ENCODE peak calls at places on chromosomes 5 and 9, in nine cellular contexts. O, B, S, P, Z, W, C, Q and R are unnamed samples.

GRCh38 chr5:177085985-177086917 is at the start of gene FGFR4:
- DNase-seq in O (peak; percentile 83), B (no peak), S (peak; percentile 73), P (peak; percentile 86), Z (peak; percentile 33), W (peak; percentile 99), C (peak; percentile 69), Q (peak; percentile 85), R (peak; percentile 82)

GRCh38 chr5:134004626-134005414 is at the start of gene VDAC1:
- DNase-seq in O (peak; percentile 76), B (peak; percentile 91), S (peak; percentile 75), P (peak; percentile 94), Z (peak; percentile 50), W (peak; percentile 94), C (peak; percentile 93), Q (peak; percentile 88), R (peak; percentile 79)

GRCh38 chr5:147973086-147973485 is 66.7 kb upstream of the C5orf46 start:
- DNase-seq in O (no peak), B (no peak), S (no peak), P (no peak), Z (no peak), W (no peak), C (no peak), Q (no peak), R (no peak)

GRCh38 chr5:77239126-77239741 is 28.8 kb downstream of the PDE8B start:
- DNase-seq in O (no peak), B (no peak), S (no peak), P (no peak), Z (no peak), W (no peak), C (no peak), Q (peak; percentile 41), R (no peak)

GRCh38 chr9:98318834-98319478 is 63.5 kb upstream of the TBC1D2 start:
- DNase-seq in O (no peak), B (no peak), S (no peak), P (peak; percentile 32), Z (no peak), W (peak; percentile 84), C (no peak), Q (peak; percentile 14), R (no peak)

GRCh38 chr9:97904725-97905124 is 17.6 kb downstream of the TRMO start:
- DNase-seq in O (no peak), B (no peak), S (no peak), P (peak; percentile 81), Z (no peak), W (no peak), C (no peak), Q (no peak), R (no peak)

GRCh38 chr5:96336351-96336985 is 96.6 kb downstream of the PCSK1 start:
- DNase-seq in O (peak; percentile 80), B (peak; percentile 54), S (peak; percentile 65), P (no peak), Z (peak; percentile 78), W (peak; percentile 49), C (peak; percentile 93), Q (peak; percentile 88), R (peak; percentile 87)

GRCh38 chr5:53434566-53434965 is 45.9 kb upstream of the FST start:
- DNase-seq in O (no peak), B (no peak), S (no peak), P (no peak), Z (no peak), W (no peak), C (no peak), Q (no peak), R (no peak)

GRCh38 chr9:94779101-94779500 is 52.6 kb downstream of the AOPEP start:
- DNase-seq in O (no peak), B (no peak), S (no peak), P (no peak), Z (no peak), W (peak; percentile 24), C (no peak), Q (peak; percentile 50), R (no peak)

GRCh38 chr5:75985077-75985476 is 98.1 kb upstream of the SV2C start:
- DNase-seq in O (no peak), B (no peak), S (no peak), P (no peak), Z (no peak), W (no peak), C (no peak), Q (no peak), R (no peak)

GRCh38 chr9:111298831-111299603 is 31.0 kb downstream of the OR2K2 start:
- DNase-seq in O (no peak), B (peak; percentile 61), S (no peak), P (no peak), Z (peak; percentile 64), W (peak; percentile 26), C (peak; percentile 70), Q (peak; percentile 66), R (no peak)

GRCh38 chr9:19642256-19642655 is 146.6 kb downstream of the SLC24A2 start:
- DNase-seq in O (no peak), B (no peak), S (no peak), P (no peak), Z (no peak), W (no peak), C (no peak), Q (no peak), R (no peak)

GRCh38 chr5:139762624-139763170 is 32.9 kb upstream of the PSD2 start:
- DNase-seq in O (no peak), B (no peak), S (no peak), P (no peak), Z (no peak), W (no peak), C (no peak), Q (no peak), R (no peak)

GRCh38 chr5:180135128-180135955 is 63.8 kb upstream of the RNF130 start:
- DNase-seq in O (peak; percentile 23), B (no peak), S (peak; percentile 6), P (peak; percentile 53), Z (no peak), W (no peak), C (no peak), Q (no peak), R (no peak)

GRCh38 chr5:173057062-173057924 is 1.1 kb downstream of the CREBRF start:
- DNase-seq in O (peak; percentile 99), B (peak; percentile 100), S (peak; percentile 98), P (peak; percentile 98), Z (peak; percentile 99), W (peak; percentile 99), C (peak; percentile 100), Q (peak; percentile 99), R (peak; percentile 99)
- TF ChIP-seq POLR2A in O (no peak), B (peak; percentile 59), S (no peak), P (no peak), Z (no peak), W (peak; percentile 77), C (peak; percentile 70), Q (peak; percentile 60), R (peak; percentile 69)

GRCh38 chr5:123806644-123807043 is 294.7 kb downstream of the CSNK1G3 start:
- DNase-seq in O (no peak), B (no peak), S (no peak), P (no peak), Z (no peak), W (no peak), C (no peak), Q (no peak), R (no peak)

GRCh38 chr5:123807177-123807900 is 295.4 kb downstream of the CSNK1G3 start:
- DNase-seq in O (no peak), B (peak; percentile 24), S (no peak), P (no peak), Z (no peak), W (no peak), C (no peak), Q (no peak), R (no peak)

GRCh38 chr5:123803359-123803758 is 291.4 kb downstream of the CSNK1G3 start:
- DNase-seq in O (no peak), B (no peak), S (no peak), P (no peak), Z (no peak), W (no peak), C (no peak), Q (no peak), R (no peak)

GRCh38 chr5:123802298-123802951 is 290.4 kb downstream of the CSNK1G3 start:
- DNase-seq in O (no peak), B (no peak), S (no peak), P (no peak), Z (no peak), W (no peak), C (no peak), Q (no peak), R (no peak)

DNA sequence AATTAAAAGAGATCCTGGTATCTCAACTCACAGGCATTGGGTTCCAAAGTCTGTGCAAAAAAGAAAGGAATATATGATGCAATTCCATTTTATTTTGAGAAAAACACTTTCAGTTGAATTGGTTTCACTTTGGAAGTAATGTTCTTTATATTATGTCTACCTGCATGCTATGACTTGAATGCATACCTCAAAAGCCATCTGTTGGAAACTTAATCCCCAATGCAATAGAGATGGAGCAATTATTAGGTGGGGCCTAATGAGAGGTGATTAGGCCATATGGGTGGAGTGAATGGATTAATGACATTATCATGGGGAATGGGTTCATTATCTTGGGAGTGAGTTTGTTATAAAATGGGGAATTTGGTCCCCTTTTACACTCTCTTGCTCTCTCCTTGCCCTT is 293.3 kb downstream of the CSNK1G3 start:
- DNase-seq in O (no peak), B (no peak), S (no peak), P (no peak), Z (no peak), W (no peak), C (no peak), Q (no peak), R (no peak)
- H3K4me1 ChIP-seq in O (no peaks in the 10 kb centered on the region), B (peaks cover 28% of the 10 kb centered on the region), S (no peaks in the 10 kb centered on the region), P (no peaks in the 10 kb centered on the region), Z (peaks cover 18% of the 10 kb centered on the region), W (no peaks in the 10 kb centered on the region), C (no peaks in the 10 kb centered on the region), Q (peaks cover 4% of the 10 kb centered on the region), R (no peaks in the 10 kb centered on the region)

GRCh38 chr9:2824054-2824453 is 19.8 kb downstream of the PUM3 start:
- DNase-seq in O (no peak), B (no peak), S (no peak), P (no peak), Z (no peak), W (no peak), C (no peak), Q (no peak), R (no peak)

GRCh38 chr9:2821855-2822254 is 22.0 kb downstream of the PUM3 start:
- DNase-seq in O (no peak), B (no peak), S (no peak), P (no peak), Z (no peak), W (no peak), C (no peak), Q (no peak), R (no peak)

GRCh38 chr9:2819165-2819564 is 24.7 kb downstream of the PUM3 start:
- DNase-seq in O (no peak), B (no peak), S (no peak), P (no peak), Z (no peak), W (no peak), C (no peak), Q (no peak), R (no peak)

GRCh38 chr9:2826291-2826690 is 17.6 kb downstream of the PUM3 start:
- DNase-seq in O (no peak), B (no peak), S (no peak), P (no peak), Z (no peak), W (no peak), C (no peak), Q (no peak), R (no peak)

GRCh38 chr9:2824564-2824963 is 19.3 kb downstream of the PUM3 start:
- DNase-seq in O (no peak), B (no peak), S (no peak), P (no peak), Z (no peak), W (no peak), C (no peak), Q (peak; percentile 55), R (peak; percentile 65)
- TF ChIP-seq CTCF in O (no peak), B (peak; percentile 42), S (no peak), P (no peak), Z (no peak), W (no peak), C (no peak), Q (peak; percentile 50), R (peak; percentile 53)

GRCh38 chr5:43555895-43556606 is 826 bp downstream of the PAIP1 start:
- DNase-seq in O (peak; percentile 46), B (peak; percentile 73), S (peak; percentile 37), P (peak; percentile 91), Z (peak; percentile 16), W (peak; percentile 72), C (peak; percentile 66), Q (peak; percentile 62), R (peak; percentile 52)
- TF ChIP-seq POLR2A in O (no peak), B (no peak), S (no peak), P (no peak), Z (no peak), W (no peak), C (peak; percentile 12), Q (peak; percentile 38), R (peak; percentile 1)